ENCODE peak calls at places on chromosomes 11 and 22, in ten cellular contexts. Y is NCI-H226; R is hepatocyte; F is T-helper 2 cell; U is endothelial cell; M is GM04503; A is AG04450; Q is nephron progenitor cell; K is CD8-positive, alpha-beta T cell; H is heart right ventricle. J is an unnamed sample.

GRCh38 chr11:6321961-6322362 is 1.7 kb upstream of the CAVIN3 start:
- DNase-seq in Y (peak), R (no peak), F (no peak), U (no peak), M (no peak), A (no peak), Q (no peak), K (no peak), H (no peak), J (peak)

GRCh38 chr22:46057206-46057605 is 80.2 kb upstream of the WNT7B start:
- DNase-seq in Y (no peak), R (no peak), F (no peak), U (no peak), M (no peak), A (no peak), Q (no peak), K (no peak), H (no peak), J (no peak)

GRCh38 chr11:108666373-108666772 is 1.5 kb downstream of the DDX10 start:
- DNase-seq in Y (no peak), R (no peak), F (no peak), U (no peak), M (no peak), A (no peak), Q (no peak), K (no peak), H (no peak), J (no peak)

GRCh38 chr11:57249384-57250319 is 12.6 kb upstream of the APLNR start:
- DNase-seq in Y (peak), R (peak), F (no peak), U (peak), M (no peak), A (peak), Q (peak), K (no peak), H (peak), J (peak)

GRCh38 chr22:23100124-23100801 is 29.9 kb downstream of the GNAZ start:
- DNase-seq in Y (no peak), R (no peak), F (no peak), U (no peak), M (no peak), A (no peak), Q (no peak), K (no peak), H (no peak), J (no peak)

GRCh38 chr11:3052567-3052966 is 4.7 kb downstream of the CARS1 start:
- DNase-seq in Y (no peak), R (no peak), F (no peak), U (no peak), M (no peak), A (no peak), Q (no peak), K (no peak), H (no peak), J (no peak)

GRCh38 chr11:11980841-11981308 is 27.6 kb downstream of the DKK3 start:
- DNase-seq in Y (peak), R (no peak), F (no peak), U (no peak), M (no peak), A (no peak), Q (no peak), K (no peak), H (no peak), J (peak)

GRCh38 chr11:115769891-115770290 is 265.7 kb upstream of the CADM1 start:
- DNase-seq in Y (no peak), R (no peak), F (no peak), U (no peak), M (no peak), A (no peak), Q (no peak), K (no peak), H (no peak), J (no peak)

GRCh38 chr11:44979536-44980399 is 29.1 kb upstream of the TP53I11 start:
- DNase-seq in Y (no peak), R (no peak), F (no peak), U (peak), M (no peak), A (no peak), Q (no peak), K (no peak), H (peak), J (peak)

GRCh38 chr11:67118059-67118766 is 850 bp upstream of the KDM2A start:
- DNase-seq in Y (no peak), R (peak), F (peak), U (no peak), M (no peak), A (no peak), Q (peak), K (peak), H (peak), J (no peak)

GRCh38 chr22:23888615-23889401 is 5.4 kb upstream of the MIF start:
- DNase-seq in Y (no peak), R (no peak), F (no peak), U (no peak), M (no peak), A (no peak), Q (no peak), K (no peak), H (no peak), J (no peak)

GRCh38 chr11:129230006-129230405 is 37.9 kb upstream of the ARHGAP32 start:
- DNase-seq in Y (no peak), R (no peak), F (no peak), U (no peak), M (no peak), A (no peak), Q (no peak), K (no peak), H (no peak), J (no peak)

GRCh38 chr11:78207532-78208256 is 19.0 kb downstream of the USP35 start:
- DNase-seq in Y (peak), R (no peak), F (no peak), U (no peak), M (no peak), A (no peak), Q (no peak), K (no peak), H (no peak), J (no peak)

GRCh38 chr11:60900673-60901404 is 5.5 kb downstream of the PRPF19 start:
- DNase-seq in Y (no peak), R (no peak), F (no peak), U (no peak), M (no peak), A (no peak), Q (no peak), K (no peak), H (no peak), J (no peak)

GRCh38 chr22:33492210-33492651 is 428.0 kb downstream of the LARGE1 start:
- DNase-seq in Y (no peak), R (peak), F (no peak), U (peak), M (no peak), A (no peak), Q (no peak), K (peak), H (no peak), J (no peak)

GRCh38 chr22:43777204-43777671 is 34.9 kb downstream of the EFCAB6 start:
- DNase-seq in Y (peak), R (peak), F (no peak), U (peak), M (peak), A (peak), Q (no peak), K (no peak), H (no peak), J (peak)

GRCh38 chr22:27348634-27349033 is 452.9 kb downstream of the MN1 start:
- DNase-seq in Y (peak), R (no peak), F (no peak), U (no peak), M (peak), A (no peak), Q (no peak), K (no peak), H (no peak), J (no peak)

GRCh38 chr11:65109231-65110198 is 2.2 kb upstream of the TM7SF2 start:
- DNase-seq in Y (no peak), R (no peak), F (no peak), U (no peak), M (no peak), A (no peak), Q (no peak), K (no peak), H (no peak), J (no peak)

GRCh38 chr22:19870153-19871022 is 15.7 kb upstream of the GNB1L start:
- DNase-seq in Y (no peak), R (no peak), F (no peak), U (no peak), M (no peak), A (no peak), Q (no peak), K (no peak), H (peak), J (no peak)

GRCh38 chr11:65558002-65558784 is at the start of gene LTBP3:
- DNase-seq in Y (peak), R (peak), F (no peak), U (no peak), M (no peak), A (no peak), Q (peak), K (peak), H (peak), J (no peak)

GRCh38 chr22:36197601-36198146 is 3.9 kb downstream of the APOL4 start:
- DNase-seq in Y (no peak), R (peak), F (no peak), U (peak), M (no peak), A (no peak), Q (no peak), K (no peak), H (no peak), J (no peak)

GRCh38 chr11:2483426-2483825 is 38.6 kb downstream of the KCNQ1 start:
- DNase-seq in Y (no peak), R (no peak), F (no peak), U (no peak), M (no peak), A (no peak), Q (no peak), K (no peak), H (no peak), J (no peak)

GRCh38 chr22:45876136-45877035 is 100.6 kb downstream of the WNT7B start:
- DNase-seq in Y (no peak), R (no peak), F (no peak), U (no peak), M (no peak), A (no peak), Q (no peak), K (no peak), H (no peak), J (no peak)

GRCh38 chr22:38724926-38725571 is 19.3 kb downstream of the GTPBP1 start:
- DNase-seq in Y (no peak), R (peak), F (no peak), U (peak), M (no peak), A (no peak), Q (no peak), K (peak), H (no peak), J (no peak)